ENCODE peak calls at places on chromosome 6, in six cellular contexts. One of them, this sample, is unnamed.

GRCh38 chr6:126682440-126682839 is 342.5 kb downstream of the CENPW start:
- DNase-seq in IMR-90: no peak
- DNase-seq in mammary epithelial cell: no peak
- DNase-seq in keratinocyte: no peak
- DNase-seq in mesendoderm: no peak
- DNase-seq in fibroblast of lung: peak; percentile 24
- DNase-seq in this sample: peak; percentile 47

GRCh38 chr6:72653032-72653431 is 31.2 kb downstream of the KCNQ5 start:
- DNase-seq in IMR-90: no peak
- DNase-seq in mammary epithelial cell: no peak
- DNase-seq in keratinocyte: no peak
- DNase-seq in mesendoderm: no peak
- DNase-seq in fibroblast of lung: no peak
- DNase-seq in this sample: no peak

GRCh38 chr6:52725530-52726192 is 37.6 kb downstream of the GSTA2 start:
- DNase-seq in IMR-90: peak; percentile 28
- DNase-seq in mammary epithelial cell: peak; percentile 78
- DNase-seq in keratinocyte: no peak
- DNase-seq in mesendoderm: no peak
- DNase-seq in fibroblast of lung: no peak
- DNase-seq in this sample: peak; percentile 48

GRCh38 chr6:111552241-111552744 is 53.4 kb downstream of the TRAF3IP2 start:
- DNase-seq in IMR-90: peak; percentile 98
- DNase-seq in mammary epithelial cell: peak; percentile 80
- DNase-seq in keratinocyte: no peak
- DNase-seq in mesendoderm: peak; percentile 95
- DNase-seq in fibroblast of lung: peak; percentile 96
- DNase-seq in this sample: peak; percentile 98

GRCh38 chr6:152532556-152533422 is 104.4 kb downstream of the SYNE1 start:
- DNase-seq in IMR-90: no peak
- DNase-seq in mammary epithelial cell: no peak
- DNase-seq in keratinocyte: no peak
- DNase-seq in mesendoderm: no peak
- DNase-seq in fibroblast of lung: no peak
- DNase-seq in this sample: no peak

GRCh38 chr6:158414900-158415299 is 102.6 kb downstream of the TULP4 start:
- DNase-seq in IMR-90: peak; percentile 87
- DNase-seq in mammary epithelial cell: peak; percentile 54
- DNase-seq in keratinocyte: no peak
- DNase-seq in mesendoderm: no peak
- DNase-seq in fibroblast of lung: peak; percentile 81
- DNase-seq in this sample: no peak

GRCh38 chr6:71733970-71734899 is 152.1 kb upstream of the RIMS1 start:
- DNase-seq in IMR-90: peak; percentile 4
- DNase-seq in mammary epithelial cell: no peak
- DNase-seq in keratinocyte: no peak
- DNase-seq in mesendoderm: no peak
- DNase-seq in fibroblast of lung: peak; percentile 4
- DNase-seq in this sample: peak; percentile 43

GRCh38 chr6:36874016-36874442 is 574 bp downstream of the PPIL1 start:
- DNase-seq in IMR-90: peak; percentile 35
- DNase-seq in mammary epithelial cell: no peak
- DNase-seq in keratinocyte: no peak
- DNase-seq in mesendoderm: no peak
- DNase-seq in fibroblast of lung: no peak
- DNase-seq in this sample: peak; percentile 66

GRCh38 chr6:100078509-100078908 is 84.5 kb upstream of the MCHR2 start:
- DNase-seq in IMR-90: peak; percentile 19
- DNase-seq in mammary epithelial cell: peak; percentile 33
- DNase-seq in keratinocyte: no peak
- DNase-seq in mesendoderm: peak; percentile 70
- DNase-seq in fibroblast of lung: peak; percentile 6
- DNase-seq in this sample: no peak

GRCh38 chr6:164216368-164216767 is 801.9 kb downstream of the QKI start:
- DNase-seq in IMR-90: no peak
- DNase-seq in mammary epithelial cell: no peak
- DNase-seq in keratinocyte: no peak
- DNase-seq in mesendoderm: no peak
- DNase-seq in fibroblast of lung: no peak
- DNase-seq in this sample: no peak

GRCh38 chr6:160394654-160395035 is 46.5 kb downstream of the SLC22A3 start:
- DNase-seq in IMR-90: no peak
- DNase-seq in mammary epithelial cell: no peak
- DNase-seq in keratinocyte: no peak
- DNase-seq in mesendoderm: peak; percentile 61
- DNase-seq in fibroblast of lung: no peak
- DNase-seq in this sample: no peak

GRCh38 chr6:6804843-6805680 is 216.5 kb downstream of the LY86 start:
- DNase-seq in IMR-90: no peak
- DNase-seq in mammary epithelial cell: no peak
- DNase-seq in keratinocyte: no peak
- DNase-seq in mesendoderm: no peak
- DNase-seq in fibroblast of lung: no peak
- DNase-seq in this sample: no peak

GRCh38 chr6:106105493-106105892 is 19.4 kb downstream of the PRDM1 start:
- DNase-seq in IMR-90: no peak
- DNase-seq in mammary epithelial cell: no peak
- DNase-seq in keratinocyte: no peak
- DNase-seq in mesendoderm: no peak
- DNase-seq in fibroblast of lung: no peak
- DNase-seq in this sample: no peak

GRCh38 chr6:106106276-106107042 is 20.3 kb downstream of the PRDM1 start:
- DNase-seq in IMR-90: no peak
- DNase-seq in mammary epithelial cell: no peak
- DNase-seq in keratinocyte: no peak
- DNase-seq in mesendoderm: no peak
- DNase-seq in fibroblast of lung: no peak
- DNase-seq in this sample: no peak

GRCh38 chr6:106104476-106104875 is 18.3 kb downstream of the PRDM1 start:
- DNase-seq in IMR-90: no peak
- DNase-seq in mammary epithelial cell: no peak
- DNase-seq in keratinocyte: no peak
- DNase-seq in mesendoderm: no peak
- DNase-seq in fibroblast of lung: no peak
- DNase-seq in this sample: no peak

GRCh38 chr6:106103728-106104109 is 17.6 kb downstream of the PRDM1 start:
- DNase-seq in IMR-90: no peak
- DNase-seq in mammary epithelial cell: peak; percentile 59
- DNase-seq in keratinocyte: no peak
- DNase-seq in mesendoderm: peak; percentile 59
- DNase-seq in fibroblast of lung: no peak
- DNase-seq in this sample: no peak

DNA sequence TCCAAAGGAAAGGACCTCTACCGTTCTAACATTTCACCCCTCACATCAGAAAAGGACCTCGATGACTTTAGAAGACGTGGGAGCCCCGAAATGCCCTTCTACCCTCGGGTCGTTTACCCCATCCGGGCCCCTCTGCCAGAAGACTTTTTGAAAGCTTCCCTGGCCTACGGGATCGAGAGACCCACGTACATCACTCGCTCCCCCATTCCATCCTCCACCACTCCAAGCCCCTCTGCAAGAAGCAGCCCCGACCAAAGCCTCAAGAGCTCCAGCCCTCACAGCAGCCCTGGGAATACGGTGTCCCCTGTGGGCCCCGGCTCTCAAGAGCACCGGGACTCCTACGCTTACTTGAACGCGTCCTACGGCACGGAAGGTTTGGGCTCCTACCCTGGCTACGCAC is 18.8 kb downstream of the PRDM1 start:
- DNase-seq in IMR-90: no peak
- DNase-seq in mammary epithelial cell: no peak
- DNase-seq in keratinocyte: no peak
- DNase-seq in mesendoderm: no peak
- DNase-seq in fibroblast of lung: no peak
- DNase-seq in this sample: no peak
- H3K4me1 ChIP-seq in IMR-90: peaks cover 3% of the 10 kb centered on the region
- H3K4me1 ChIP-seq in mammary epithelial cell: peaks cover 24% of the 10 kb centered on the region
- H3K4me1 ChIP-seq in keratinocyte: peaks cover 33% of the 10 kb centered on the region
- H3K4me1 ChIP-seq in mesendoderm: peaks cover 7% of the 10 kb centered on the region
- H3K4me1 ChIP-seq in fibroblast of lung: no peaks in the 10 kb centered on the region
- H3K4me1 ChIP-seq in this sample: peaks cover 4% of the 10 kb centered on the region

GRCh38 chr6:134943567-134944111 is 6.3 kb downstream of the ALDH8A1 start:
- DNase-seq in IMR-90: no peak
- DNase-seq in mammary epithelial cell: no peak
- DNase-seq in keratinocyte: no peak
- DNase-seq in mesendoderm: no peak
- DNase-seq in fibroblast of lung: no peak
- DNase-seq in this sample: no peak
- H3K9ac ChIP-seq in IMR-90: no peak overlapping the region
- H3K9ac ChIP-seq in mammary epithelial cell: no peak overlapping the region
- H3K9ac ChIP-seq in keratinocyte: no peak overlapping the region
- H3K9ac ChIP-seq in mesendoderm: no peak overlapping the region
- H3K9ac ChIP-seq in fibroblast of lung: no peak overlapping the region
- H3K9ac ChIP-seq in this sample: no peak overlapping the region

GRCh38 chr6:31658158-31658688 is 2.4 kb downstream of the C6orf47 start:
- DNase-seq in IMR-90: no peak
- DNase-seq in mammary epithelial cell: no peak
- DNase-seq in keratinocyte: no peak
- DNase-seq in mesendoderm: no peak
- DNase-seq in fibroblast of lung: no peak
- DNase-seq in this sample: no peak

GRCh38 chr6:31660224-31660997 is at the start of gene C6orf47:
- DNase-seq in IMR-90: peak; percentile 75
- DNase-seq in mammary epithelial cell: peak; percentile 68
- DNase-seq in keratinocyte: no peak
- DNase-seq in mesendoderm: peak; percentile 90
- DNase-seq in fibroblast of lung: peak; percentile 79
- DNase-seq in this sample: peak; percentile 93

GRCh38 chr6:31657406-31658157 is 1.9 kb downstream of the APOM start:
- DNase-seq in IMR-90: no peak
- DNase-seq in mammary epithelial cell: no peak
- DNase-seq in keratinocyte: no peak
- DNase-seq in mesendoderm: no peak
- DNase-seq in fibroblast of lung: no peak
- DNase-seq in this sample: no peak

GRCh38 chr6:31659649-31660223 is 842 bp downstream of the C6orf47 start:
- DNase-seq in IMR-90: peak; percentile 23
- DNase-seq in mammary epithelial cell: peak; percentile 48
- DNase-seq in keratinocyte: no peak
- DNase-seq in mesendoderm: no peak
- DNase-seq in fibroblast of lung: peak; percentile 25
- DNase-seq in this sample: peak; percentile 50

GRCh38 chr6:31658983-31659648 is 1.5 kb downstream of the C6orf47 start:
- DNase-seq in IMR-90: no peak
- DNase-seq in mammary epithelial cell: no peak
- DNase-seq in keratinocyte: no peak
- DNase-seq in mesendoderm: no peak
- DNase-seq in fibroblast of lung: no peak
- DNase-seq in this sample: no peak
- H3K4me1 ChIP-seq in IMR-90: peaks cover 19% of the 10 kb centered on the region
- H3K4me1 ChIP-seq in mammary epithelial cell: peaks cover 28% of the 10 kb centered on the region
- H3K4me1 ChIP-seq in keratinocyte: peaks cover 36% of the 10 kb centered on the region
- H3K4me1 ChIP-seq in mesendoderm: peaks cover 8% of the 10 kb centered on the region
- H3K4me1 ChIP-seq in fibroblast of lung: peaks cover 22% of the 10 kb centered on the region
- H3K4me1 ChIP-seq in this sample: peaks cover 39% of the 10 kb centered on the region

DNA sequence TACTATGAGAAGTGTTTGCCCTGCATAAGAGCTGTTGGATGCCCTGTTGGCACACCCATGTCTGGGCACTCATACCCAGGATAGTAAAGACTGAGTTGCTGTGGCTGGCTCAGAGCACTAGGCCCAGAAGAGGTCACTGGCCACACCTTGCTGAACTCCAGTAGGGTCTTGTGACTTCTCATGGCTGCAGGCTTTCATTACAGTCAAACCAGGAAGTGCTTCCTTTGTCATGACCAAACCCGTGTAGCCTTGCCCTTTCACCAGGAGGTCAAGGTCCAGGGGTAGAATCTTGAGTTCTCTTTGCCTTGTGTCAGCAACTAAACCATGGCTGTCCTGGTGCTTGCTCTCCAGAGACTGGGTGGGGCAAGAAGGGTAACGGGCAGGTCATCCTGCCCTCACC is 49.5 kb downstream of the CD164 start:
- DNase-seq in IMR-90: no peak
- DNase-seq in mammary epithelial cell: no peak
- DNase-seq in keratinocyte: no peak
- DNase-seq in mesendoderm: no peak
- DNase-seq in fibroblast of lung: no peak
- DNase-seq in this sample: no peak
- H3K9ac ChIP-seq in IMR-90: no peak overlapping the region
- H3K9ac ChIP-seq in mammary epithelial cell: no peak overlapping the region
- H3K9ac ChIP-seq in keratinocyte: no peak overlapping the region
- H3K9ac ChIP-seq in mesendoderm: no peak overlapping the region
- H3K9ac ChIP-seq in fibroblast of lung: no peak overlapping the region
- H3K9ac ChIP-seq in this sample: no peak overlapping the region

This sample was measured in adipocyte.